ENCODE peak calls at places on chromosomes 11 and 22, in five cellular contexts. M is lower lobe of right lung, T is activated T-cell treated with anti-CD3 and anti-CD28 coated beads for 48 hours, V is T-cell, B is NCI-H2081. X is an unnamed sample.

GRCh38 chr11:112795142-112795815 is 165.9 kb upstream of the NCAM1 start:
- DNase-seq in V (peak; percentile 11), B (peak; percentile 21), M (no peak), T (peak; percentile 10), X (peak; percentile 61)

GRCh38 chr22:36197601-36198146 is 3.9 kb downstream of the APOL4 start:
- DNase-seq in T (peak; percentile 18), M (no peak), V (no peak), B (no peak), X (no peak)

GRCh38 chr11:67271212-67271547 is 4.9 kb downstream of the GRK2 start:
- DNase-seq in V (no peak), B (no peak), T (no peak), M (no peak), X (no peak)

GRCh38 chr11:72241290-72241781 is 2.6 kb downstream of the PHOX2A start:
- DNase-seq in B (no peak), T (no peak), V (no peak), M (no peak), X (no peak)

GRCh38 chr11:63769044-63769718 is 606 bp upstream of the ZFTA start:
- DNase-seq in B (no peak), V (peak; percentile 27), T (peak; percentile 19), M (peak; percentile 52), X (peak; percentile 73)

GRCh38 chr11:69252494-69252845 is 41.5 kb upstream of the MYEOV start:
- DNase-seq in V (no peak), M (no peak), T (no peak), B (no peak), X (no peak)

GRCh38 chr22:33451851-33452469 is 393.8 kb upstream of the SYN3 start:
- DNase-seq in B (no peak), M (no peak), T (no peak), V (no peak), X (no peak)

GRCh38 chr11:97909544-97910394 is 1111.0 kb upstream of the CNTN5 start:
- DNase-seq in T (no peak), M (no peak), B (no peak), V (no peak), X (no peak)

GRCh38 chr11:10331548-10332289 is 26.8 kb downstream of the ADM start:
- DNase-seq in M (no peak), V (no peak), B (no peak), T (no peak), X (no peak)

GRCh38 chr11:128095459-128096096 is 491.8 kb downstream of the ETS1 start:
- DNase-seq in M (no peak), T (no peak), B (no peak), V (no peak), X (no peak)

GRCh38 chr11:83070044-83070877 is 1.4 kb downstream of the RAB30 start:
- DNase-seq in M (no peak), B (no peak), V (no peak), T (no peak), X (no peak)

GRCh38 chr11:58574851-58575250 is 805 bp downstream of the LPXN start:
- DNase-seq in M (no peak), B (no peak), V (no peak), T (no peak), X (no peak)

GRCh38 chr11:426851-427250 is 12.1 kb upstream of the SIGIRR start:
- DNase-seq in V (no peak), T (no peak), B (no peak), M (no peak), X (peak; percentile 9)

GRCh38 chr11:62856333-62856910 is 17.0 kb upstream of the WDR74 start:
- DNase-seq in V (no peak), B (no peak), T (no peak), M (no peak), X (no peak)

GRCh38 chr11:6622261-6623171 is 3.3 kb upstream of the TPP1 start:
- DNase-seq in T (no peak), V (no peak), M (no peak), B (no peak), X (no peak)

GRCh38 chr22:25223269-25223850 is 3.9 kb downstream of the CRYBB2 start:
- DNase-seq in V (no peak), B (no peak), T (no peak), M (no peak), X (no peak)

GRCh38 chr11:111347002-111347722 is 31.9 kb downstream of the POU2AF1 start:
- DNase-seq in V (no peak), B (no peak), T (no peak), M (no peak), X (no peak)

GRCh38 chr11:125941606-125942275 is 4.1 kb upstream of the VSIG10L2 start:
- DNase-seq in B (peak; percentile 90), T (peak; percentile 44), M (peak; percentile 71), V (peak; percentile 41), X (peak; percentile 72)

GRCh38 chr11:64971421-64972233 is at the start of gene MAJIN:
- DNase-seq in B (no peak), T (peak; percentile 89), M (peak; percentile 90), V (peak; percentile 91), X (peak; percentile 95)

GRCh38 chr11:118892515-118892914 is 8.8 kb downstream of the CXCR5 start:
- DNase-seq in M (no peak), V (peak; percentile 72), T (no peak), B (no peak), X (no peak)

GRCh38 chr22:35608088-35608487 is 9.0 kb downstream of the MB start:
- DNase-seq in M (no peak), V (no peak), T (no peak), B (no peak), X (peak; percentile 44)

GRCh38 chr11:92834296-92835020 is 135.0 kb upstream of the MTNR1B start:
- DNase-seq in B (no peak), V (no peak), T (no peak), M (no peak), X (no peak)

GRCh38 chr11:2778630-2779498 is 79.1 kb upstream of the KCNQ1OT1 start:
- DNase-seq in T (no peak), B (peak; percentile 16), M (peak; percentile 84), V (peak; percentile 0), X (peak; percentile 89)

GRCh38 chr11:12968836-12969235 is 40.3 kb upstream of the RASSF10 start:
- DNase-seq in T (no peak), V (no peak), M (no peak), B (no peak), X (no peak)

GRCh38 chr11:9906043-9906791 is 242.3 kb downstream of the SWAP70 start:
- DNase-seq in B (no peak), V (no peak), M (no peak), T (no peak), X (no peak)

GRCh38 chr11:44427432-44427831 is 117.5 kb upstream of the ALX4 start:
- DNase-seq in T (no peak), B (no peak), M (no peak), V (no peak), X (no peak)

GRCh38 chr11:23226331-23226909 is 366.1 kb upstream of the CCDC179 start:
- DNase-seq in V (no peak), T (no peak), M (no peak), B (no peak), X (no peak)

GRCh38 chr11:68863553-68864265 is 22.0 kb upstream of the CPT1A start:
- DNase-seq in V (no peak), T (no peak), B (no peak), M (no peak), X (no peak)

GRCh38 chr11:116649268-116649667 is 123.5 kb downstream of the BUD13 start:
- DNase-seq in M (no peak), V (no peak), T (no peak), B (no peak), X (no peak)